ENCODE peak calls at places on chromosomes 16 and 17, in six cellular contexts. B is mammary epithelial cell, S is PC-3, Q is skeletal muscle cell, L is adrenal gland, Y is A549. T is an unnamed sample.
A peak's percentile ranks its signal among the peaks of the same experiment; 100 is the strongest.

GRCh38 chr17:58388302-58389190 is 28.8 kb downstream of the RNF43 start:
- DNase-seq in B (no peak), S (peak; percentile 71), Q (no peak), L (no peak), Y (no peak), T (peak; percentile 6)

GRCh38 chr16:84660973-84661372 is 12.7 kb downstream of the KLHL36 start:
- DNase-seq in B (no peak), S (no peak), Q (no peak), L (no peak), Y (no peak), T (no peak)

GRCh38 chr17:34998205-34998604 is 17.9 kb downstream of the LIG3 start:
- DNase-seq in B (peak; percentile 57), S (peak; percentile 66), Q (peak; percentile 32), L (peak; percentile 73), Y (peak; percentile 95), T (no peak)

GRCh38 chr17:31787857-31788570 is 71.0 kb downstream of the COPRS start:
- DNase-seq in B (peak; percentile 98), S (peak; percentile 55), Q (peak; percentile 79), L (no peak), Y (no peak), T (peak; percentile 55)

GRCh38 chr17:31582151-31582907 is 190.9 kb downstream of the RAB11FIP4 start:
- DNase-seq in B (no peak), S (no peak), Q (no peak), L (peak; percentile 62), Y (no peak), T (no peak)

GRCh38 chr17:4365628-4366311 is 705 bp downstream of the UBE2G1 start:
- DNase-seq in B (no peak), S (no peak), Q (no peak), L (peak; percentile 35), Y (no peak), T (no peak)

GRCh38 chr17:29977836-29978235 is 36.4 kb downstream of the EFCAB5 start:
- DNase-seq in B (peak; percentile 47), S (no peak), Q (peak; percentile 31), L (no peak), Y (no peak), T (no peak)

GRCh38 chr17:68134046-68134637 is 98.6 kb downstream of the KPNA2 start:
- DNase-seq in B (no peak), S (no peak), Q (no peak), L (peak; percentile 22), Y (no peak), T (no peak)

GRCh38 chr17:40487371-40488020 is 13.9 kb downstream of the TNS4 start:
- DNase-seq in B (peak; percentile 57), S (no peak), Q (no peak), L (no peak), Y (no peak), T (no peak)

GRCh38 chr17:28381141-28381825 is 9.8 kb downstream of the SARM1 start:
- DNase-seq in B (no peak), S (no peak), Q (no peak), L (no peak), Y (no peak), T (no peak)

GRCh38 chr17:28380572-28380907 is 9.0 kb downstream of the SARM1 start:
- DNase-seq in B (no peak), S (no peak), Q (no peak), L (no peak), Y (no peak), T (no peak)

GRCh38 chr17:28388106-28388505 is 16.6 kb downstream of the SARM1 start:
- DNase-seq in B (no peak), S (no peak), Q (no peak), L (no peak), Y (no peak), T (no peak)

GRCh38 chr17:28384281-28385036 is 13.0 kb downstream of the SARM1 start:
- DNase-seq in B (no peak), S (peak; percentile 66), Q (no peak), L (peak; percentile 46), Y (no peak), T (no peak)

GRCh38 chr17:28385037-28385797 is 13.7 kb downstream of the SARM1 start:
- DNase-seq in B (no peak), S (peak; percentile 34), Q (no peak), L (peak; percentile 15), Y (no peak), T (no peak)
- H3K4me3 ChIP-seq in B (no peak overlapping the region), S (peak overlapping the region; percentile 81), Q (no peak overlapping the region), L (no peak overlapping the region), Y (no peak overlapping the region), T (no peak overlapping the region)

DNA sequence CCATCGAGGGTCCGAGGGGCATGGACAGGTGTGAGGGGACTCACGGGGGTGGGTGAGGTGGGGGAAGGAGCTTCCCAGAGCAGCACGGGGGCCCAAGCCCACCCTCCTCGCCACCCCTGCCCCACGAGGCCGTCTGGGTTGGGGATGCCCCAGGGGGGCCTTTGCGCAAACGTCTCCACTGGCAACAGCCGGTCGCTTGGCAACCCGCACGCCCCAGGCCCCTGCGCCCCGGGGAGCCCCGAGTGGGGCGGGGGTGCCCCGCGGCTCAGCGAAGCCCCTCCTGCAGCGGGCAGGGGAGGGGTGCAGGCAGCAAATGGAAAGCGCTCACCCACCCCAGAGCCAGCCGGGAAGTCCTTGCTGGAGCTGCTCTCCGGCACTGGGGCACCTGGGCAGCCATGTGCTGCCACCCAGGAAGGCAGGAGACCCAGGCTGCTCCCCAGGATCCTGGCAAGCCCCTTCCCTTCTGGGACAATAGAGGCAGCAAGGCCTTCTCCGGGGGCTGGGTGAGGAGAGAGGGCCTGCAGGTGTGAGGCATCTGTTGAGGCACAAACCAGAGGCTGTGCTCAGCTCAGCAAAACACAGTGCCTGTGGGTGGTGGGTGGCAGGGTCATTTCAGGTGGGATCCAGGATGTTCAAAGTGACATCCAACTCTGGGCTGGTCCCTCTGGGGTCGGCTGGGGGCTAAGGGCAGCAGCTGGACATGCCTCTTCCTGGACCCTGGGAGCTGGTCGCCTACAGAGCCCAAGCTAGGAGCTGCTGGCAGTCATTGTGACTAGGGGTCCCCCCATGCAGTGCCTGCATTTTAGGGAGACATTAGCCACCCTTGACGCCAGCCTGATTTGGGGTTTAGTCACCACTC is 80.9 kb upstream of the CBX4 start:
- DNase-seq in B (no peak), S (no peak), Q (no peak), L (no peak), Y (no peak), T (no peak)
- H3K4me3 ChIP-seq in B (peak overlapping the region; percentile 31), S (no peak overlapping the region), Q (no peak overlapping the region), L (no peak overlapping the region), Y (no peak overlapping the region), T (no peak overlapping the region)

GRCh38 chr16:12901204-12901596 is 198 bp upstream of the SHISA9 start:
- DNase-seq in B (peak; percentile 62), S (no peak), Q (no peak), L (no peak), Y (no peak), T (no peak)
- H3K4me3 ChIP-seq in B (peak overlapping the region; percentile 62), S (no peak overlapping the region), Q (peak overlapping the region; percentile 56), L (no peak overlapping the region), Y (no peak overlapping the region), T (no peak overlapping the region)

DNA sequence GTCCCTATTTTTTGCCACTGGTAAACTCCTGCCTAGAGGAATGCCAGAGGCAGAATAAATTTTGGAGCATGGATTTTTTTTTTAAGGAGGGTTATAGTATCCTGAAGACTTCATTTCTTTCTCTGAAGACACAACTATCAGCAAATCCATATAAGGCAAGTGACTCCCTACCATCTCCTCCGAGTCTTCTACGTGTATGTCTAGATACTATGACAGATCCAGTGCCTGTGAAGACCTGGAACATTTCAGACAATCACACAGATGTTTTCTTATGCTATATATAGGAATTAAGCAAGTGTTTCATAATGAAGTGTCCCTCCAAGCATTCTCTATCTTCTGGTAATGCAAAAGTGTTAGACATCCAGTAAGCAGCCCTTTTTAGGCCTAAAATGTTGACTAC is 255.5 kb upstream of the TBX2 start:
- DNase-seq in B (no peak), S (no peak), Q (peak; percentile 37), L (no peak), Y (no peak), T (no peak)
- H3K4me3 ChIP-seq in B (no peak overlapping the region), S (no peak overlapping the region), Q (no peak overlapping the region), L (no peak overlapping the region), Y (no peak overlapping the region), T (no peak overlapping the region)

GRCh38 chr17:77247048-77247541 is 106.3 kb downstream of the SEC14L1 start:
- DNase-seq in B (peak; percentile 47), S (peak; percentile 89), Q (no peak), L (peak; percentile 79), Y (peak; percentile 82), T (peak; percentile 42)

GRCh38 chr17:77247609-77248008 is 106.8 kb downstream of the SEC14L1 start:
- DNase-seq in B (no peak), S (no peak), Q (no peak), L (no peak), Y (no peak), T (no peak)

GRCh38 chr17:77242118-77242800 is 101.5 kb downstream of the SEC14L1 start:
- DNase-seq in B (no peak), S (no peak), Q (no peak), L (no peak), Y (no peak), T (no peak)

GRCh38 chr17:77246110-77247047 is 105.6 kb downstream of the SEC14L1 start:
- DNase-seq in B (no peak), S (no peak), Q (no peak), L (no peak), Y (no peak), T (no peak)

GRCh38 chr17:77245162-77245926 is 104.6 kb downstream of the SEC14L1 start:
- DNase-seq in B (no peak), S (no peak), Q (no peak), L (no peak), Y (no peak), T (no peak)
- H3K4me3 ChIP-seq in B (no peak overlapping the region), S (no peak overlapping the region), Q (no peak overlapping the region), L (no peak overlapping the region), Y (no peak overlapping the region), T (no peak overlapping the region)

GRCh38 chr17:47948706-47949196 is 7.4 kb downstream of the PNPO start:
- DNase-seq in B (peak; percentile 73), S (peak; percentile 96), Q (no peak), L (peak; percentile 82), Y (peak; percentile 52), T (no peak)

GRCh38 chr17:47949951-47950350 is 7.7 kb downstream of the PRR15L start:
- DNase-seq in B (no peak), S (peak; percentile 22), Q (no peak), L (no peak), Y (no peak), T (no peak)

GRCh38 chr17:47946929-47947397 is 5.6 kb downstream of the PNPO start:
- DNase-seq in B (peak; percentile 96), S (peak; percentile 99), Q (peak; percentile 42), L (peak; percentile 93), Y (peak; percentile 100), T (peak; percentile 52)

GRCh38 chr17:47950448-47950847 is 7.2 kb downstream of the PRR15L start:
- DNase-seq in B (peak; percentile 56), S (peak; percentile 32), Q (no peak), L (no peak), Y (no peak), T (no peak)

DNA sequence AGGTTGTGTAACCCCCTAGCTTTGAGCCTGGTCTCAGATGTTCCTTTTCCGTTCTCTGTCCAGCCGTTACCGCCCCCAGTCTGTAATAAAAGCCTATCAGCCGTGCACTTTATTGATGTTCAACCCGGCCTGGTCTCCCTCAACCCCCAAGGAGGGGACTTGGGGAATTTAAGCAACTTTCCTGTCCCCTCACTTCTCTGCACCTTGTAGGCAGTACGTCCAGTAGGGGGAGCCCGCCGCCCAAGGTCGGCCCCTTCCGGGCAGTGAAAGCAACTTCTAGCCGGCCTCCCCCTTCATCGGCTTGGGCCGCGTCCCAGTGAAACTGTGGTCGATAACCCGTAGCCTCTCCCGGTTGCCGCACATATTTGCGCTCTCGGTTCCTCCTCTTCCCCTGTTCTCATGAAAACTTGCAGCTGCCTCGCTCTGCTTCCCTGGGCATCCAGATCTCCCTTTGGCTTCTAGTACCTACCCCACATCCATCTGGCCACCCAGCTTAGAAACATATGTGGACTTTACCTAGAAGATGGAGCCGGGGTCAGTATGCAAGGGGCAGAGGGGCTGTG is 7.9 kb downstream of the PNPO start:
- DNase-seq in B (peak; percentile 86), S (peak; percentile 94), Q (peak; percentile 32), L (peak; percentile 93), Y (peak; percentile 80), T (peak; percentile 70)
- H3K4me3 ChIP-seq in B (peak overlapping the region; percentile 8), S (peak overlapping the region; percentile 49), Q (peak overlapping the region; percentile 16), L (no peak overlapping the region), Y (peak overlapping the region; percentile 5), T (peak overlapping the region; percentile 18)